ENCODE peak calls at places on chromosome 22, in seven cellular contexts. H is choroid plexus epithelial cell, M is D721Med, L is DND-41, E is fibroblast of mammary gland, Y is natural killer cell, U is epithelial cell of proximal tubule. V is an unnamed sample.

GRCh38 chr22:45969801-45970464 is 7.0 kb downstream of the WNT7B start:
- DNase-seq in H (no peak), L (no peak), U (no peak), M (no peak), Y (no peak), E (no peak), V (no peak)

GRCh38 chr22:32469799-32470212 is 4.8 kb upstream of the FBXO7 start:
- DNase-seq in H (peak; percentile 81), M (no peak), Y (no peak), E (peak; percentile 85), U (peak; percentile 33), L (no peak), V (no peak)

GRCh38 chr22:32375678-32376450 is 18.2 kb downstream of the RFPL3 start:
- DNase-seq in E (no peak), Y (no peak), L (no peak), M (no peak), U (no peak), H (no peak), V (no peak)

GRCh38 chr22:31206896-31207687 is 5.0 kb upstream of the LIMK2 start:
- DNase-seq in Y (no peak), H (peak; percentile 15), U (no peak), E (no peak), L (no peak), M (no peak), V (no peak)

GRCh38 chr22:46137218-46137766 is 13.0 kb upstream of the PPARA start:
- DNase-seq in H (no peak), E (no peak), Y (no peak), U (no peak), M (no peak), L (no peak), V (no peak)

GRCh38 chr22:19902245-19902699 is 39.3 kb upstream of the COMT start:
- DNase-seq in M (peak; percentile 86), L (no peak), H (no peak), Y (no peak), U (no peak), E (no peak), V (no peak)

GRCh38 chr22:25202290-25202921 is 2.7 kb downstream of the CRYBB3 start:
- DNase-seq in L (peak; percentile 68), M (peak; percentile 88), E (peak; percentile 53), H (peak; percentile 72), Y (peak; percentile 40), U (no peak), V (no peak)

GRCh38 chr22:40183029-40183581 is 5.4 kb downstream of the TNRC6B start:
- DNase-seq in Y (no peak), E (peak; percentile 80), M (no peak), U (no peak), H (peak; percentile 93), L (no peak), V (no peak)

GRCh38 chr22:40325315-40325714 is 21.0 kb upstream of the ADSL start:
- DNase-seq in L (no peak), U (no peak), E (no peak), H (no peak), Y (no peak), M (no peak), V (no peak)

GRCh38 chr22:28172948-28173360 is 253.9 kb upstream of the PITPNB start:
- DNase-seq in Y (no peak), E (no peak), M (no peak), U (no peak), H (no peak), L (no peak), V (no peak)

GRCh38 chr22:19719055-19719482 is 4.3 kb upstream of the GP1BB start:
- DNase-seq in M (no peak), L (no peak), E (no peak), Y (no peak), U (no peak), H (no peak), V (no peak)

GRCh38 chr22:24997023-24997422 is 44.5 kb downstream of the KIAA1671 start:
- DNase-seq in U (no peak), H (no peak), L (no peak), M (no peak), Y (no peak), E (no peak), V (no peak)

GRCh38 chr22:32331236-32331917 is 26.3 kb upstream of the RFPL3 start:
- DNase-seq in H (no peak), E (no peak), L (no peak), Y (no peak), M (no peak), U (no peak), V (peak; percentile 48)

GRCh38 chr22:29946220-29946619 is 63.2 kb downstream of the MTMR3 start:
- DNase-seq in Y (no peak), E (no peak), L (no peak), H (no peak), M (no peak), U (no peak), V (no peak)

GRCh38 chr22:24855794-24856193 is 49.8 kb downstream of the SGSM1 start:
- DNase-seq in L (no peak), M (no peak), U (no peak), Y (no peak), E (no peak), H (no peak), V (no peak)

GRCh38 chr22:45096256-45096907 is 67.3 kb upstream of the NUP50 start:
- DNase-seq in L (peak; percentile 70), U (peak; percentile 12), E (peak; percentile 61), M (peak; percentile 64), H (peak; percentile 70), Y (no peak), V (no peak)

GRCh38 chr22:32130464-32130863 is 28.6 kb downstream of the C22orf42 start:
- DNase-seq in L (no peak), E (peak; percentile 25), U (no peak), M (no peak), Y (no peak), H (no peak), V (no peak)

GRCh38 chr22:20550851-20551744 is 43.7 kb downstream of the MED15 start:
- DNase-seq in L (no peak), M (no peak), H (peak; percentile 78), Y (no peak), E (peak; percentile 89), U (no peak), V (no peak)

DNA sequence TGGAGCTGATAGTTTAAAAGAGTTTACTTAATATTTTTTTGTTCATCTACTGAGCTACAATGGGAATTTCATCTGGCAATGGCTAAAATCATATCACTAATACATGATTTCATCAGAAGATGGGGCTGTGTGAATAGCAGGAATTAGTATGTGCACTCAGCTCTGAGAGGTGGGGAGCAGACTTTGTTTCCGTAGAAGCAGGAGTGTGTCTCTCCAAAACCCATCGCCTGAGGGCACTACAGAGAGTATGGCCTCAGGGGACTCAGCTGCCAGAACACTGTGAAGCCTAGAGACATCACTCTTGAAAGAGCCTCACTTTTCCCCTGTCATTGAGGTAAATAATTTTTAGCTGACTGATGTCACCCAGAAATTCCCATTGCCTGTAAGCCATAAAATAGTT is 261.4 kb upstream of the ISX start:
- DNase-seq in U (no peak), E (no peak), Y (no peak), L (no peak), H (no peak), M (no peak), V (no peak)
- TF ChIP-seq CTCF in U (peak; percentile 29), E (no peak), Y (no peak), L (no peak), H (no peak), M (no peak), V (no peak)

DNA sequence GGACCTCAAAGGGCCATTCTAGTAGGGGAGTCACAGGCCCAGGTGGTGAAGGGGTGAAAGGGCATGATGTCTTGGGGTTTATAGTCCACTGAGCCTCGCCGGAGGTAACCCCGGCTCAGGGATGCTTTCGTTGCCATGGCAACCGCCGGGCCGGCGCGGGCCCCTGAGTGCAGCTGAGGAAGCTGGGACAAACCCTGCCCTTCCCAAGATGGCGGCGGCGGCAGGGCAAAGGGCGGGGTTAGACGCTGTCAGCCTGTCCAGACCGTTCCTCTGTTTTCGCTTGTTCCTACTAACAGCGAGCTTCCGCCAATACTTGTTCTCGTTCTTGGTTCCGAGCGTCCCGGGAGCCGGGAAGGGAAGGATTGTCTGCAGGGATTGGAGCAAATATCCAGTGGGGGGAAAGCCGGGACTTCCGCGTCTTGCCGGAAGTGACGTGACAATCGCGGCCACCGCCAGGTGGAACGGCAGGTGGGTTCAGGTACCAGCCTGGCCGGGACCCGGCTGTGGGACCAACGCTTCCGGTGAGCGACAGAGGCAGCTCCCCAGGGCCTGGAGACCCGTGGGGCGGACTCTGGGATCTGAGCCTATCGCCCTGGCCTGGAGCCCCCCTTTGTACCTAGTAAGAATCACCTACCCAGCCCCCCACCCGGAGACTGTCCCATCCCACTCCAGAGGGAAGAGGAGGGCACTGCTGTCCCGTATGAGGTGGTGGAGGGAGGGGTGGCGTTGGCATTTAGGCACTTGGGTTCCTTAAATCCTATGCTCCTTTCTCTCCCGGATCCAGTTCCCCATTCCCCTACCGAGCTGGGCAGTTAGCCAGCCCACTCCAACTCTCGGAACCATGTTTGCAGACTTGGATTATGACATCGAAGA is at the start of gene PICK1:
- DNase-seq in M (peak; percentile 68), L (no peak), H (peak; percentile 94), Y (peak; percentile 68), E (peak; percentile 86), U (peak; percentile 65), V (peak; percentile 86)
- TF ChIP-seq CTCF in M (no peak), L (no peak), H (no peak), Y (no peak), E (no peak), U (no peak), V (no peak)

DNA sequence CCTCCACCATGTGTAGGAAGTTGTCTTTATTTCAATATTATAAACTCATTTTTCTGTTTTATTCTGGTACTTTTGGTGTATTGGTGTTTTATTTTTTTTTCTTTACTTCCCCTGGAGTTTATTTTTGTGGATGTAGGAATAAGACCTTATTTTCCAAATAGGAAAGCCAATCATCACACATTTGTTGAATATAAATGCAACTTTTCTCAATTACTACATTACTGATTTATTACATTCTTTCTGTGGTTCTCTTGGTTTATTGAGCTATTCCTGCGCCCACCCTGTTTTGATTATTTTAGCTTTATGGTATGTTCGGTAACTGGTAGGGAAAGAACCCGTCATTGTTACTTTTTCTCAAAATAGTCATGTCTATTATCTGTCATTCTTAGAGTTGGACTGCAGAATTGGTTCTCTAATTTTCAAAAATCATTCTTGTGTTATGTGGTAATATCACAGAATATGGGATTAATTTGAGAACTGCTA is 3.6 kb downstream of the IGLL5 start:
- DNase-seq in M (no peak), L (no peak), H (no peak), Y (no peak), E (no peak), U (no peak), V (no peak)
- TF ChIP-seq CTCF in M (no peak), L (no peak), H (no peak), Y (no peak), E (no peak), U (no peak), V (no peak)

GRCh38 chr22:41779889-41780505 is 20.5 kb upstream of the CCDC134 start:
- DNase-seq in H (no peak), E (no peak), L (no peak), U (no peak), M (no peak), Y (no peak), V (no peak)
- TF ChIP-seq CTCF in H (no peak), E (no peak), L (no peak), U (no peak), M (no peak), Y (no peak), V (no peak)

GRCh38 chr22:35719212-35719869 is 1.7 kb downstream of the APOL5 start:
- DNase-seq in L (no peak), U (no peak), Y (no peak), M (no peak), E (no peak), H (no peak), V (no peak)
- TF ChIP-seq CTCF in L (no peak), U (no peak), Y (no peak), M (no peak), E (peak; percentile 6), H (no peak), V (no peak)

V was measured in type B pancreatic cell.